ENCODE peak calls at places on chromosomes 6 and 20, in five cellular contexts. One of them, this sample, is unnamed.

GRCh38 chr6:132161283-132161682 is 210.1 kb upstream of the CCN2 start:
- DNase-seq in fibroblast of the aortic adventitia: peak; percentile 83
- DNase-seq in body of pancreas: no peak
- DNase-seq in GM20000: peak; percentile 7
- DNase-seq in T-helper 9 cell: no peak
- DNase-seq in this sample: peak; percentile 8

GRCh38 chr20:35539756-35540212 is 2.1 kb upstream of the ERGIC3 start:
- DNase-seq in fibroblast of the aortic adventitia: no peak
- DNase-seq in body of pancreas: peak; percentile 53
- DNase-seq in GM20000: peak; percentile 73
- DNase-seq in T-helper 9 cell: no peak
- DNase-seq in this sample: no peak

GRCh38 chr6:84027340-84028183 is 6.0 kb upstream of the MRAP2 start:
- DNase-seq in fibroblast of the aortic adventitia: peak; percentile 83
- DNase-seq in body of pancreas: peak; percentile 64
- DNase-seq in GM20000: no peak
- DNase-seq in T-helper 9 cell: no peak
- DNase-seq in this sample: no peak

GRCh38 chr6:132122871-132123270 is 171.7 kb upstream of the CCN2 start:
- DNase-seq in fibroblast of the aortic adventitia: no peak
- DNase-seq in body of pancreas: no peak
- DNase-seq in GM20000: no peak
- DNase-seq in T-helper 9 cell: no peak
- DNase-seq in this sample: no peak

GRCh38 chr6:381742-382461 is 9.7 kb upstream of the IRF4 start:
- DNase-seq in fibroblast of the aortic adventitia: no peak
- DNase-seq in body of pancreas: no peak
- DNase-seq in GM20000: no peak
- DNase-seq in T-helper 9 cell: no peak
- DNase-seq in this sample: no peak

GRCh38 chr20:34515484-34516037 is 661 bp upstream of the DYNLRB1 start:
- DNase-seq in fibroblast of the aortic adventitia: no peak
- DNase-seq in body of pancreas: peak; percentile 80
- DNase-seq in GM20000: peak; percentile 80
- DNase-seq in T-helper 9 cell: peak; percentile 53
- DNase-seq in this sample: peak; percentile 80

GRCh38 chr6:52526634-52527033 is 50.2 kb downstream of the TRAM2 start:
- DNase-seq in fibroblast of the aortic adventitia: no peak
- DNase-seq in body of pancreas: no peak
- DNase-seq in GM20000: no peak
- DNase-seq in T-helper 9 cell: no peak
- DNase-seq in this sample: no peak

GRCh38 chr6:4932506-4932903 is 71.3 kb downstream of the RPP40 start:
- DNase-seq in fibroblast of the aortic adventitia: no peak
- DNase-seq in body of pancreas: no peak
- DNase-seq in GM20000: no peak
- DNase-seq in T-helper 9 cell: no peak
- DNase-seq in this sample: no peak

GRCh38 chr6:38943964-38944363 is 104.6 kb upstream of the GLP1R start:
- DNase-seq in fibroblast of the aortic adventitia: no peak
- DNase-seq in body of pancreas: peak; percentile 7
- DNase-seq in GM20000: no peak
- DNase-seq in T-helper 9 cell: no peak
- DNase-seq in this sample: no peak

GRCh38 chr6:121961726-121962125 is 437.7 kb upstream of the HSF2 start:
- DNase-seq in fibroblast of the aortic adventitia: no peak
- DNase-seq in body of pancreas: no peak
- DNase-seq in GM20000: no peak
- DNase-seq in T-helper 9 cell: no peak
- DNase-seq in this sample: no peak

This sample was measured in HuH-7.5.